ENCODE peak calls at places on chromosomes 11 and 22, in five cellular contexts. N is psoas muscle, I is mucosa of descending colon, W is endodermal cell, Y is H9. M is an unnamed sample. For H3K9me3, the result is how much of the 10 kb centered on the place peaks cover.

GRCh38 chr11:127182586-127183203 is 182.1 kb upstream of the KIRREL3 start:
- DNase-seq in I (no peak), W (no peak), N (no peak), Y (no peak), M (no peak)

GRCh38 chr22:20155330-20156041 is 4.6 kb upstream of the CCDC188 start:
- DNase-seq in I (peak), Y (no peak), W (no peak), N (peak), M (no peak)

GRCh38 chr11:47004595-47005033 is 68.1 kb downstream of the CSTPP1 start:
- DNase-seq in I (peak), N (peak), Y (no peak), W (no peak), M (no peak)

GRCh38 chr11:126456783-126457542 is 101.5 kb downstream of the ST3GAL4 start:
- DNase-seq in I (no peak), Y (no peak), N (no peak), W (no peak), M (no peak)

GRCh38 chr11:115455606-115456005 is 48.6 kb downstream of the CADM1 start:
- DNase-seq in W (no peak), N (no peak), I (no peak), Y (peak), M (no peak)

GRCh38 chr11:35009191-35009940 is 92.9 kb downstream of the PDHX start:
- DNase-seq in I (peak), Y (no peak), N (no peak), W (no peak), M (no peak)

GRCh38 chr11:76656571-76657081 is 13.9 kb downstream of the LRRC32 start:
- DNase-seq in N (no peak), I (no peak), Y (peak), W (peak), M (no peak)

GRCh38 chr22:48947636-48948035 is 880.0 kb downstream of the BRD1 start:
- DNase-seq in I (no peak), W (no peak), N (no peak), Y (no peak), M (no peak)

GRCh38 chr11:112745958-112746357 is 215.3 kb upstream of the NCAM1 start:
- DNase-seq in N (no peak), W (no peak), I (no peak), Y (no peak), M (no peak)

GRCh38 chr11:129117595-129118350 is 74.4 kb downstream of the ARHGAP32 start:
- DNase-seq in W (peak), Y (no peak), N (no peak), I (peak), M (no peak)

GRCh38 chr11:25734592-25735211 is 597.2 kb upstream of the ANO3 start:
- DNase-seq in Y (no peak), W (no peak), N (no peak), I (peak), M (no peak)

GRCh38 chr22:42202669-42203068 is 67.8 kb downstream of the TCF20 start:
- DNase-seq in I (no peak), W (peak), Y (no peak), N (no peak), M (peak)

GRCh38 chr22:49524362-49524761 is 303.3 kb downstream of the BRD1 start:
- DNase-seq in W (no peak), Y (no peak), I (no peak), N (no peak), M (no peak)

GRCh38 chr22:46430961-46431838 is 95.7 kb downstream of the TRMU start:
- DNase-seq in I (peak), W (no peak), N (no peak), Y (no peak), M (no peak)

GRCh38 chr11:76700177-76701100 is 29.9 kb upstream of the LRRC32 start:
- DNase-seq in N (peak), I (no peak), Y (no peak), W (no peak), M (no peak)

GRCh38 chr11:78796956-78797355 is 222.3 kb upstream of the NARS2 start:
- DNase-seq in I (no peak), W (no peak), N (no peak), Y (no peak), M (no peak)

GRCh38 chr11:34169664-34170063 is 64.2 kb downstream of the NAT10 start:
- DNase-seq in N (peak), W (no peak), Y (no peak), I (no peak), M (no peak)

GRCh38 chr11:59216654-59217640 is 4.2 kb upstream of the MPEG1 start:
- DNase-seq in N (no peak), Y (no peak), I (peak), W (no peak), M (no peak)

GRCh38 chr11:35146074-35146521 is 7.1 kb downstream of the CD44 start:
- DNase-seq in I (no peak), N (no peak), W (no peak), Y (no peak), M (peak)

GRCh38 chr11:117834068-117834810 is 9.7 kb upstream of the FXYD2 start:
- DNase-seq in I (no peak), Y (peak), W (no peak), N (no peak), M (no peak)

GRCh38 chr11:112364962-112365481 is 104.4 kb upstream of the PLET1 start:
- DNase-seq in I (peak), N (no peak), Y (no peak), W (no peak), M (no peak)

GRCh38 chr11:119192111-119192510 is 6.8 kb downstream of the NHERF4 start:
- DNase-seq in N (no peak), W (no peak), I (no peak), Y (no peak), M (no peak)

GRCh38 chr11:119749006-119749565 is 20.1 kb upstream of the NECTIN1 start:
- DNase-seq in N (no peak), I (no peak), W (no peak), Y (no peak), M (no peak)

GRCh38 chr22:22943521-22944267 is 56.1 kb downstream of the IGLL5 start:
- DNase-seq in N (no peak), Y (peak), I (no peak), W (peak), M (no peak)

GRCh38 chr11:35859311-35859710 is 84.6 kb upstream of the LDLRAD3 start:
- DNase-seq in N (no peak), I (no peak), Y (no peak), W (no peak), M (no peak)

GRCh38 chr11:4370166-4370565 is 2.0 kb upstream of the OR52B4 start:
- DNase-seq in Y (no peak), I (no peak), N (no peak), W (no peak), M (no peak)

GRCh38 chr11:68430384-68430783 is 30.2 kb upstream of the PPP6R3 start:
- DNase-seq in I (no peak), Y (no peak), N (no peak), W (no peak), M (no peak)

GRCh38 chr11:27248430-27249207 is 114.4 kb downstream of the CCDC34 start:
- DNase-seq in I (no peak), N (no peak), Y (peak), W (no peak), M (no peak)

GRCh38 chr22:46607483-46608114 is 12.6 kb upstream of the GRAMD4 start:
- DNase-seq in Y (no peak), N (no peak), I (no peak), W (no peak), M (no peak)

GRCh38 chr11:79076526-79077115 is 364.2 kb downstream of the TENM4 start:
- DNase-seq in I (peak), Y (no peak), N (no peak), W (peak), M (no peak)

GRCh38 chr11:128324531-128325141 is 262.7 kb downstream of the ETS1 start:
- DNase-seq in Y (no peak), N (no peak), W (no peak), I (peak), M (peak)

GRCh38 chr11:112165049-112165448 is 1.2 kb upstream of the IL18 start:
- DNase-seq in Y (no peak), I (no peak), W (no peak), N (no peak), M (no peak)

GRCh38 chr11:11070976-11071375 is 213.1 kb upstream of the ZBED5 start:
- DNase-seq in N (no peak), W (no peak), I (no peak), Y (no peak), M (no peak)

GRCh38 chr11:126817523-126818450 is 182.8 kb downstream of the KIRREL3 start:
- DNase-seq in N (no peak), I (no peak), W (no peak), Y (no peak), M (no peak)

GRCh38 chr22:28855355-28856094 is 27.8 kb upstream of the ZNRF3 start:
- DNase-seq in I (peak), W (peak), N (no peak), Y (peak), M (peak)

GRCh38 chr22:27412866-27413445 is 388.6 kb downstream of the MN1 start:
- DNase-seq in N (no peak), W (no peak), Y (no peak), I (no peak), M (no peak)

GRCh38 chr11:94271885-94272372 is 32.5 kb upstream of the IZUMO1R start:
- DNase-seq in W (no peak), I (no peak), N (no peak), Y (no peak), M (no peak)

GRCh38 chr11:60561254-60561653 is 46.1 kb downstream of the MS4A13 start:
- DNase-seq in N (no peak), Y (no peak), W (no peak), I (no peak), M (no peak)
- H3K9me3 ChIP-seq in N (under half), Y (under half), W (under half), I (under half), M (under half)

DNA sequence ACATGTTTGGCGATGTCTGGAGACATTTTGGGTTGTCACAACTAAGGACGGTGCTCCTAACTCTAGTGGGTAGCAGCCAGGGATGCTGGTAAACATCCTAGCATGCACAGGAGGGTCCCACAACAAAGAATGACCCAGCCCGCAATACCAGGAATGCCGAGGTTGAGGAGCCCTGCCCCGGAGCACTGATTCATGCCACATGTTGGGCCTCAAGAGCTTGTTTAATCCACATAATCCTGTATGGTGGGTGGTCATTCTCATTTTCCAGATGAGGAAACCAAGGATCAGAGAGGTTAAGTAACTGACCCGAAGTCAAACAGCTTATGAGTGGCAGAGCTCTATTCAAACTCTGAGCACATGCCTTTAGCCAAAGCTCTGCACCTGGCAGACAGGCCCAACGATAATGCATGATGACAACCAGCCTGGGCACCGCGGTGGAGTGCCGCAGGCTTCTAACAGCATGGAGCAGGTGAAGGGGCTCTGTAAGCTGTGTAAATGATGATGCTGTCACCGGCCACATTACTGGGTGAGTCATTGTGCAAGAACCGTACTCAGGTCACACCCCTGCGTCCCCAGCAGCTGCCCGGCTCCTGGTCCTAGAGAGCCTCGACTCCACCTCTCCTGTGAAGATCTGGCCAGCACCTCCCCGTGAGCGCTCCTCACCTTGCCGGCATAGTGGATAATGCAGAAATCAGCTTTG is 58.6 kb downstream of the APOL1 start:
- DNase-seq in Y (no peak), N (no peak), W (no peak), I (no peak), M (no peak)
- H3K9me3 ChIP-seq in Y (under half), N (under half), W (under half), I (under half), M (under half)

GRCh38 chr11:71138737-71139425 is 113.5 kb downstream of the SHANK2 start:
- DNase-seq in I (no peak), N (no peak), W (no peak), Y (no peak), M (no peak)
- H3K9me3 ChIP-seq in I (under half), N (under half), W (under half), Y (under half), M (under half)

GRCh38 chr11:3368199-3368598 is 10.7 kb downstream of the ZNF195 start:
- DNase-seq in N (no peak), I (no peak), W (no peak), Y (no peak), M (no peak)
- H3K9me3 ChIP-seq in N (under half), I (under half), W (half or more), Y (under half), M (under half)

GRCh38 chr11:48675945-48676344 is 187.4 kb downstream of the OR4A47 start:
- DNase-seq in I (no peak), Y (no peak), W (no peak), N (no peak), M (no peak)
- H3K9me3 ChIP-seq in I (half or more), Y (half or more), W (half or more), N (under half), M (under half)

DNA sequence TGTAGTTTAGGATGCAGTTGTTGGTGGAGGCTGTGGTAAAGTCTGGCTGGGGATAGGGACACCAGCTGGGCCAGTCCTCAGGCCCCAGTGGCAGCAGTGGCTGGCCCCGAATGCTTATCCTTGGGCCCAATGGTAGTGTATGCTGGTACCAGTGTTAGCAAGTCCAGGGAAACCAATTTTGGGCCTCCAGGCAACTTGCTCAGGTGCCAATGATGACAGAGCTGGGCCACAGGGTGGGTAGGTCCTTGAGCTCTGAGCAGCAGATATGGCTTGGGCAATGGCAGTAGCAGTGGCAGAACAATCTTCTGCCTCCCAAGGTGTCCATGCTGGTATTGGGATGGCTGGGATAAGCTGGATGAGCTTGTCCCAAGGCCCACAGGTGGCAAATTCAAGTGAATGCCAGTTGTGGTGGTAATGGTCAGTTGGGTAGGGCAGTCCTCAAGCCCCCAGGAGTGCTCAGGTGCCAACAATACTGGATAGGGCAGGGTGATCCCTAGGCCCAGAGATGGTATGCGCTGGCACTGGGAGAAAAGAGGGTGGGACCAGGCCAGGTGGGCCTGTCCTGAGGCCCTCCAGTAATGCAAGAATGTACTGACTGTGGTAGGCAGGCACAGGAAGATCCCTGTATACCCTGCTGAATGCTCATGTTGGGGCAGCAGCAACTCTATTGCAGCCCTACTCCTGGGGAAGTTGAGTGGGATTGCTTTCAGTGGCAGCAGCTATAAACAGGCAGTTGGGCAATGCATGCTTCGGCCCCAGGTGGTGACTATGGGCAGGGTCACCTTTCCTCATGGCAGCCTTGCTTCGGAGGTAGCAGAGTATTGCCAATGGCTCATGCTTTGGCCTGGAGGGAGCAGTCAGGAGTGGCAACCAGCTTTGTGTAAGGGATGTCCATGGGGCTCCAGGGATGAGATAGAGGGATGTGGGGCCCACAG is 54.7 kb downstream of the KCNQ1OT1 start:
- DNase-seq in I (no peak), W (no peak), N (no peak), Y (no peak), M (no peak)
- H3K9me3 ChIP-seq in I (half or more), W (half or more), N (half or more), Y (under half), M (under half)